ENCODE peak calls at places on chromosome 18, in eight cellular contexts. F is lung microvascular endothelial cell; R is GM03348; V is NAMALWA; X is stimulated activated CD4-positive, alpha-beta T cell treated with anti-CD3 and anti-CD28 coated beads, Interleukin-1b, Interleukin-23, amount 100 ng/mL, for 4 hours; L is mesendoderm; Y is foreskin fibroblast; C is 8988T. U is an unnamed sample.

GRCh38 chr18:79775441-79776221 is 22.1 kb upstream of the KCNG2 start:
- DNase-seq in X (no peak), V (no peak), F (no peak), R (no peak), C (no peak), Y (no peak), L (no peak), U (no peak)

GRCh38 chr18:55566456-55566935 is 21.5 kb downstream of the TCF4 start:
- DNase-seq in Y (no peak), R (no peak), C (no peak), F (no peak), X (no peak), L (no peak), V (no peak), U (no peak)

GRCh38 chr18:77635441-77635840 is 385.8 kb downstream of the GALR1 start:
- DNase-seq in V (no peak), Y (no peak), R (no peak), L (no peak), X (no peak), F (no peak), C (no peak), U (no peak)

GRCh38 chr18:48576454-48576766 is 37.6 kb downstream of the CTIF start:
- DNase-seq in X (no peak), V (no peak), F (no peak), C (no peak), Y (no peak), L (no peak), R (no peak), U (no peak)

GRCh38 chr18:4004176-4004829 is 450.8 kb downstream of the DLGAP1 start:
- DNase-seq in R (peak), V (no peak), C (no peak), F (peak), L (no peak), X (no peak), Y (no peak), U (no peak)

GRCh38 chr18:59006461-59007067 is 133.1 kb upstream of the SEC11C start:
- DNase-seq in V (no peak), X (no peak), C (no peak), L (no peak), R (peak), F (no peak), Y (no peak), U (no peak)

GRCh38 chr18:11962586-11962985 is 18.7 kb upstream of the IMPA2 start:
- DNase-seq in Y (no peak), V (no peak), L (no peak), F (no peak), R (no peak), C (no peak), X (no peak), U (no peak)

GRCh38 chr18:5998166-5998881 is 103.0 kb upstream of the TMEM200C start:
- DNase-seq in Y (no peak), V (no peak), C (no peak), X (no peak), R (no peak), L (peak), F (no peak), U (no peak)

GRCh38 chr18:23151414-23152099 is 16.3 kb downstream of the CABLES1 start:
- DNase-seq in L (no peak), R (no peak), Y (no peak), F (no peak), X (no peak), V (no peak), C (no peak), U (no peak)

GRCh38 chr18:38087538-38087937 is 521.9 kb upstream of the CELF4 start:
- DNase-seq in Y (no peak), R (no peak), F (no peak), C (no peak), X (no peak), V (no peak), L (no peak), U (no peak)

GRCh38 chr18:43271593-43272432 is 5.5 kb downstream of the SYT4 start:
- DNase-seq in V (peak), C (no peak), R (peak), X (no peak), Y (peak), F (peak), L (peak), U (peak)

GRCh38 chr18:12391487-12392136 is 14.6 kb upstream of the AFG3L2 start:
- DNase-seq in R (peak), C (no peak), V (peak), X (peak), Y (peak), F (peak), L (peak), U (peak)

GRCh38 chr18:77008006-77008405 is 124.6 kb downstream of the MBP start:
- DNase-seq in X (no peak), Y (no peak), V (no peak), L (no peak), C (no peak), R (no peak), F (no peak), U (no peak)

GRCh38 chr18:56815926-56816325 is 164.8 kb downstream of the WDR7 start:
- DNase-seq in X (no peak), C (no peak), R (no peak), L (no peak), F (no peak), V (no peak), Y (no peak), U (no peak)

GRCh38 chr18:31105733-31106132 is 3.5 kb upstream of the DSC2 start:
- DNase-seq in L (no peak), Y (no peak), V (no peak), C (peak), R (no peak), F (no peak), X (no peak), U (no peak)

U was measured in GM19239.